ENCODE peak calls at places on chromosomes 1 and 21, in eight cellular contexts. Y, G, L, I, D, V, X and P are unnamed samples.

GRCh38 chr1:172934417-172934762 is 116.4 kb downstream of the TNFSF18 start:
- DNase-seq in Y (no peak), G (no peak), L (no peak), I (no peak), D (no peak), V (no peak), X (no peak), P (no peak)

GRCh38 chr21:44012474-44013379 is 618 bp downstream of the TRAPPC10 start:
- DNase-seq in Y (peak), G (peak), L (no peak), I (no peak), D (peak), V (peak), X (peak), P (no peak)

GRCh38 chr21:16587671-16588379 is 858.0 kb downstream of the USP25 start:
- DNase-seq in Y (peak), G (peak), L (no peak), I (peak), D (no peak), V (no peak), X (no peak), P (no peak)

GRCh38 chr21:29092102-29092959 is 18.9 kb upstream of the CCT8 start:
- DNase-seq in Y (no peak), G (peak), L (no peak), I (no peak), D (no peak), V (no peak), X (no peak), P (no peak)

GRCh38 chr1:9900142-9901043 is 9.7 kb downstream of the CTNNBIP1 start:
- DNase-seq in Y (no peak), G (peak), L (no peak), I (no peak), D (peak), V (no peak), X (peak), P (no peak)

GRCh38 chr1:157641177-157641576 is 43.3 kb upstream of the FCRL4 start:
- DNase-seq in Y (no peak), G (no peak), L (no peak), I (no peak), D (no peak), V (no peak), X (no peak), P (no peak)

GRCh38 chr1:18230840-18231239 is 123.2 kb downstream of the IGSF21 start:
- DNase-seq in Y (no peak), G (no peak), L (no peak), I (no peak), D (no peak), V (no peak), X (no peak), P (no peak)

GRCh38 chr1:214280386-214281029 is 451 bp upstream of the SMYD2 start:
- DNase-seq in Y (peak), G (peak), L (no peak), I (peak), D (peak), V (peak), X (no peak), P (no peak)

GRCh38 chr21:43585924-43586411 is 73.3 kb downstream of the HSF2BP start:
- DNase-seq in Y (peak), G (peak), L (peak), I (peak), D (no peak), V (peak), X (peak), P (peak)

GRCh38 chr1:18469514-18469913 is 11.2 kb upstream of the KLHDC7A start:
- DNase-seq in Y (peak), G (no peak), L (no peak), I (no peak), D (no peak), V (no peak), X (no peak), P (no peak)

GRCh38 chr1:201219481-201220387 is 29.1 kb downstream of the IGFN1 start:
- DNase-seq in Y (peak), G (no peak), L (no peak), I (no peak), D (no peak), V (no peak), X (no peak), P (no peak)

GRCh38 chr1:47333922-47334764 is 553 bp downstream of the CMPK1 start:
- DNase-seq in Y (peak), G (peak), L (peak), I (peak), D (peak), V (peak), X (peak), P (peak)
- TF ChIP-seq CTCF in Y (peak), G (peak), L (no peak), I (no peak), D (peak), V (peak), X (peak), P (peak)

DNA sequence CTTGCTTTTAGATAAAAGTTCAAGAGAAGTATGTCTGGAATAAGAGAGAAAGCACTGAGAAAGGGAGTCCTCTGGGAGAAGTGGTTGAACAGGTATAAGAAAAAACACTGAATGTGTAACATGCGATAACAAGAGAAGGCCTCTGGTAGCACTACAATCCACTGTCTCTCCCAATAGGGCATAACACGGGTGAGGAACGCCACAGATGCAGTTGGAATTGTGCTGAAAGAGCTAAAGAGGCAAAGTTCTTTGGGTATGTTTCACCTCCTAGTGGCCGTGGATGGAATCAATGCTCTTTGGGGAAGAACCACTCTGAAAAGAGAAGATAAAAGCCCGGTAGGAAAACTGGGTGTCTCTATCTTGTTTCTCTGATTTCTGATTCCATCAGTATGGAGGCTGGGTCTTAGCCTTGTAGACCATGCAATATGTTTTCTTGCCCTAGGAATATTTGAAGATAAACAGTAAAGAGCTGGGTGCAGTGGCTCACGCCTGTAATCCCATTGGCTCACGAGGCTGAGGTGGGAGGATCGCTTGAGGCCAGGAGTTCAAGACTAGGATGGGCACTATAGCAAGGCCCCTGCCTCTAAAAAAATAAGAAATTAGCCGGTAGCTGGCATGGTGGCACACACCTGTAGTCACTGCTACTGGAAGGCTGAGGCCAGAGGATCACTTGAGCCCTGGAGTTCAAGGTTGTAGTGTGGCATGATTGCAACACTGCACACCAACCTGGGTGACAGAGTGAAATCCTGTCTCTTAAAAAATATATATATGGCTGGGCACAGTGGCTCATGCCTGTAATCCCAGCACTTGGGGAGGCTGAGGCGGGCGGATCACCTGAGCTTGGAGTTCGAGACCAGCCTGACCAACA is 40.4 kb downstream of the DAP3 start:
- DNase-seq in Y (peak), G (peak), L (peak), I (no peak), D (no peak), V (peak), X (no peak), P (peak)
- TF ChIP-seq CTCF in Y (peak), G (peak), L (no peak), I (peak), D (peak), V (peak), X (peak), P (peak)

GRCh38 chr1:160553778-160554177 is 25.5 kb downstream of the CD84 start:
- DNase-seq in Y (no peak), G (no peak), L (no peak), I (no peak), D (no peak), V (no peak), X (no peak), P (no peak)
- TF ChIP-seq CTCF in Y (no peak), G (no peak), L (no peak), I (no peak), D (no peak), V (no peak), X (no peak), P (no peak)

GRCh38 chr1:43358121-43358745 is 548 bp upstream of the CDC20 start:
- DNase-seq in Y (no peak), G (peak), L (no peak), I (peak), D (no peak), V (peak), X (no peak), P (no peak)
- TF ChIP-seq CTCF in Y (peak), G (peak), L (no peak), I (peak), D (peak), V (peak), X (no peak), P (peak)

GRCh38 chr1:114219247-114219872 is 65.7 kb upstream of the SYT6 start:
- DNase-seq in Y (peak), G (no peak), L (no peak), I (no peak), D (no peak), V (peak), X (no peak), P (peak)
- TF ChIP-seq CTCF in Y (peak), G (peak), L (no peak), I (peak), D (peak), V (no peak), X (no peak), P (peak)